ENCODE peak calls at places on chromosome 20, in four cellular contexts. B is HT-29, Y is transverse colon, X is mammary epithelial cell. I is an unnamed sample.

GRCh38 chr20:12171927-12172581 is 254.4 kb downstream of the BTBD3 start:
- DNase-seq in X (peak; percentile 80), Y (no peak), B (no peak), I (no peak)

GRCh38 chr20:25285091-25285647 is 37.3 kb downstream of the PYGB start:
- DNase-seq in B (no peak), X (no peak), Y (peak; percentile 6), I (no peak)

GRCh38 chr20:37524859-37525708 is 2.6 kb downstream of the BLCAP start:
- DNase-seq in B (peak; percentile 91), X (peak; percentile 97), Y (peak; percentile 18), I (peak; percentile 67)

GRCh38 chr20:51326241-51326819 is 216.2 kb downstream of the NFATC2 start:
- DNase-seq in X (no peak), Y (peak; percentile 44), B (peak; percentile 91), I (peak; percentile 60)

GRCh38 chr20:32474717-32474966 is 110.5 kb downstream of the NOL4L start:
- DNase-seq in B (no peak), Y (no peak), X (no peak), I (no peak)

GRCh38 chr20:1711266-1711665 is 53.7 kb upstream of the SIRPG start:
- DNase-seq in B (no peak), Y (no peak), X (no peak), I (no peak)

GRCh38 chr20:36777152-36777551 is 3.6 kb upstream of the DSN1 start:
- DNase-seq in X (no peak), B (no peak), Y (no peak), I (no peak)

GRCh38 chr20:62776692-62777527 is 19.4 kb upstream of the MRGBP start:
- DNase-seq in B (peak; percentile 90), X (peak; percentile 22), Y (peak; percentile 55), I (peak; percentile 90)

GRCh38 chr20:7231303-7231702 is 463.8 kb downstream of the BMP2 start:
- DNase-seq in Y (no peak), B (no peak), X (peak; percentile 37), I (no peak)

GRCh38 chr20:51563597-51564332 is 21.2 kb upstream of the NFATC2 start:
- DNase-seq in B (peak; percentile 72), X (peak; percentile 54), Y (peak; percentile 38), I (peak; percentile 74)

GRCh38 chr20:57662313-57663240 is 42.4 kb upstream of the ZBP1 start:
- DNase-seq in Y (peak; percentile 5), X (no peak), B (no peak), I (no peak)

GRCh38 chr20:57568960-57569359 is 8.1 kb downstream of the PCK1 start:
- DNase-seq in B (no peak), Y (no peak), X (no peak), I (no peak)

GRCh38 chr20:31569163-31570020 is 35.7 kb upstream of the ID1 start:
- DNase-seq in Y (peak; percentile 64), B (peak; percentile 81), X (peak; percentile 33), I (peak; percentile 68)

GRCh38 chr20:47453167-47453782 is 48.4 kb upstream of the NCOA3 start:
- DNase-seq in B (peak; percentile 29), X (peak; percentile 95), Y (peak; percentile 40), I (no peak)

GRCh38 chr20:37296371-37296770 is 6.9 kb downstream of the MANBAL start:
- DNase-seq in B (no peak), Y (no peak), X (no peak), I (no peak)

GRCh38 chr20:35311409-35311808 is 19.2 kb upstream of the FAM83C start:
- DNase-seq in B (peak; percentile 58), X (peak; percentile 88), Y (peak; percentile 55), I (peak; percentile 58)

GRCh38 chr20:51284161-51284560 is 258.4 kb downstream of the NFATC2 start:
- DNase-seq in Y (no peak), X (no peak), B (no peak), I (no peak)

GRCh38 chr20:48463096-48463710 is 364.6 kb downstream of the PREX1 start:
- DNase-seq in X (no peak), Y (no peak), B (no peak), I (no peak)

GRCh38 chr20:787827-788226 is 19.5 kb upstream of the SLC52A3 start:
- DNase-seq in Y (no peak), X (no peak), B (peak; percentile 87), I (no peak)

GRCh38 chr20:53399592-53400335 is 193.9 kb downstream of the ZNF217 start:
- DNase-seq in Y (no peak), X (no peak), B (no peak), I (no peak)

GRCh38 chr20:35264755-35265154 is 13.2 kb downstream of the MMP24OS start:
- DNase-seq in Y (no peak), B (peak; percentile 77), X (peak; percentile 50), I (no peak)

GRCh38 chr20:46210672-46211330 is 92.7 kb downstream of the CD40 start:
- DNase-seq in B (no peak), X (no peak), Y (no peak), I (no peak)

GRCh38 chr20:44692932-44693476 is 22.2 kb upstream of the CCN5 start:
- DNase-seq in X (peak; percentile 92), Y (peak; percentile 22), B (peak; percentile 25), I (peak; percentile 15)

GRCh38 chr20:59591061-59591460 is 13.3 kb upstream of the PHACTR3 start:
- DNase-seq in Y (no peak), B (no peak), X (no peak), I (no peak)

I was measured in small intestine.